ENCODE peak calls at places on chromosomes 11 and 22, in seven cellular contexts. S, C, P, U, K, B and D are unnamed samples.

GRCh38 chr22:39142088-39142667 is 10.3 kb downstream of the CBX7 start:
- DNase-seq in K (no peak), C (no peak), U (no peak), B (no peak), S (no peak), P (no peak), D (no peak)

GRCh38 chr22:19820880-19821522 is 33.7 kb downstream of the GNB1L start:
- DNase-seq in S (no peak), P (no peak), K (no peak), B (no peak), U (no peak), C (no peak), D (no peak)

GRCh38 chr11:19812710-19813109 is 100.1 kb downstream of the NAV2 start:
- DNase-seq in P (no peak), B (no peak), U (no peak), S (no peak), C (no peak), K (no peak), D (no peak)

GRCh38 chr11:13891911-13892310 is 70.6 kb upstream of the SPON1 start:
- DNase-seq in U (peak), K (no peak), S (no peak), C (no peak), P (no peak), B (no peak), D (no peak)

GRCh38 chr22:29202231-29203192 is 3.2 kb upstream of the EMID1 start:
- DNase-seq in K (no peak), B (peak), U (peak), P (peak), S (peak), C (no peak), D (no peak)

GRCh38 chr11:112694244-112694643 is 267.0 kb upstream of the NCAM1 start:
- DNase-seq in B (no peak), P (no peak), S (no peak), C (no peak), K (no peak), U (no peak), D (no peak)

GRCh38 chr11:134120143-134120850 is 51.4 kb downstream of the JAM3 start:
- DNase-seq in K (no peak), S (no peak), C (no peak), B (no peak), P (no peak), U (no peak), D (no peak)

GRCh38 chr11:77384584-77384983 is 83.1 kb upstream of the GDPD4 start:
- DNase-seq in K (no peak), B (no peak), U (no peak), S (no peak), P (no peak), C (no peak), D (no peak)

GRCh38 chr22:27405672-27406388 is 395.7 kb downstream of the MN1 start:
- DNase-seq in C (peak), S (peak), U (peak), P (peak), B (no peak), K (peak), D (peak)

GRCh38 chr22:31272522-31273446 is 19.5 kb downstream of the PIK3IP1 start:
- DNase-seq in K (no peak), C (peak), U (peak), P (peak), S (peak), B (no peak), D (peak)

GRCh38 chr11:72338741-72339140 is 94.8 kb upstream of the PHOX2A start:
- DNase-seq in U (no peak), S (no peak), C (no peak), P (no peak), B (no peak), K (no peak), D (no peak)

GRCh38 chr11:122717264-122717867 is 61.8 kb downstream of the UBASH3B start:
- DNase-seq in B (peak), U (no peak), K (no peak), S (no peak), P (no peak), C (no peak), D (no peak)

GRCh38 chr11:30960387-30960992 is 374.3 kb upstream of the MPPED2 start:
- DNase-seq in S (no peak), P (peak), K (no peak), U (no peak), C (peak), B (no peak), D (peak)

GRCh38 chr22:37485714-37486223 is 415 bp downstream of the MFNG start:
- DNase-seq in U (no peak), C (no peak), B (no peak), K (no peak), S (no peak), P (no peak), D (no peak)

GRCh38 chr22:47582067-47582466 is 819.6 kb downstream of the TBC1D22A start:
- DNase-seq in S (no peak), K (no peak), P (no peak), U (no peak), B (no peak), C (no peak), D (no peak)

GRCh38 chr11:123590296-123590912 is 64.0 kb downstream of the SCN3B start:
- DNase-seq in U (no peak), S (no peak), P (peak), C (no peak), B (no peak), K (no peak), D (peak)

GRCh38 chr11:22878039-22878438 is 17.8 kb upstream of the CCDC179 start:
- DNase-seq in S (no peak), P (no peak), K (no peak), U (no peak), C (no peak), B (no peak), D (no peak)

GRCh38 chr11:119432484-119433368 is 9.8 kb upstream of the THY1 start:
- DNase-seq in S (no peak), K (no peak), P (no peak), C (no peak), B (no peak), U (no peak), D (no peak)

GRCh38 chr11:134118016-134118415 is 49.1 kb downstream of the JAM3 start:
- DNase-seq in S (no peak), B (no peak), K (no peak), C (no peak), U (no peak), P (no peak), D (no peak)

GRCh38 chr22:48576333-48577013 is 1251.2 kb downstream of the BRD1 start:
- DNase-seq in B (no peak), P (no peak), C (no peak), S (peak), K (no peak), U (no peak), D (no peak)

GRCh38 chr11:2791139-2791520 is 91.3 kb upstream of the KCNQ1OT1 start:
- DNase-seq in B (no peak), S (peak), C (no peak), P (no peak), U (no peak), K (no peak), D (no peak)

GRCh38 chr11:73034777-73035176 is 107.3 kb downstream of the FCHSD2 start:
- DNase-seq in S (no peak), U (no peak), K (no peak), C (no peak), B (no peak), P (no peak), D (no peak)

GRCh38 chr11:62122076-62122475 is 1.7 kb upstream of the INCENP start:
- DNase-seq in P (peak), C (no peak), U (peak), S (peak), K (no peak), B (no peak), D (peak)

GRCh38 chr11:100777118-100777517 is 90.0 kb downstream of the ARHGAP42 start:
- DNase-seq in U (no peak), B (no peak), K (no peak), P (peak), C (no peak), S (no peak), D (peak)

GRCh38 chr11:44702897-44703296 is 23.9 kb upstream of the TSPAN18 start:
- DNase-seq in P (no peak), B (no peak), K (no peak), U (no peak), C (no peak), S (no peak), D (no peak)
- TF ChIP-seq SP1 in P (no peak), B (no peak), K (no peak), U (no peak), C (no peak), S (no peak), D (no peak)

GRCh38 chr11:35047179-35047578 is 91.8 kb upstream of the CD44 start:
- DNase-seq in P (no peak), K (no peak), U (no peak), S (no peak), B (no peak), C (no peak), D (no peak)

GRCh38 chr11:35046606-35047005 is 92.4 kb upstream of the CD44 start:
- DNase-seq in B (no peak), U (no peak), C (no peak), S (no peak), P (no peak), K (no peak), D (no peak)

GRCh38 chr11:35049906-35050531 is 89.0 kb upstream of the CD44 start:
- DNase-seq in K (no peak), B (peak), C (no peak), U (no peak), P (no peak), S (no peak), D (no peak)

GRCh38 chr11:35045219-35045819 is 93.7 kb upstream of the CD44 start:
- DNase-seq in P (peak), B (no peak), S (no peak), K (no peak), U (no peak), C (no peak), D (no peak)

DNA sequence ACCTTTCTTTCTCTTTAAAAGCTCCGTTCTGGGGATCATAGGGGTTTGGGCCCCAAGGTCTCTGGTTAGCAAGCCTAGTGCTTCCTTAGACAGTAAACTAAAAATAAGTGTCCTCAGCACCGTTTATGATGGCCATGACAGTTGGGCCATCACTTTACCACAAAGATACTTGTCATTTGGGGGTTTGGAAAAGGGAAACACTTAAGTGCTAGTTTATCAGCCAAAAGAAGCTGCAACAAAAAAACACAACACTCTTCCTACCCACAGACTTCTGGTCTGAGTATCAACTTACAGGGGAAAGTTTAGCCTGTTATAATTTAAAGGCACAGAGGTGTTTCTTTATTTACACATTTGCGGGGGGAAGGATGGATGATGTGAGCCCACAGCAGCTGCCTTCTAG is 88.4 kb upstream of the CD44 start:
- DNase-seq in B (no peak), U (no peak), P (no peak), K (no peak), S (no peak), C (no peak), D (no peak)
- TF ChIP-seq SP1 in B (no peak), U (no peak), P (no peak), K (no peak), S (no peak), C (no peak), D (no peak)

DNA sequence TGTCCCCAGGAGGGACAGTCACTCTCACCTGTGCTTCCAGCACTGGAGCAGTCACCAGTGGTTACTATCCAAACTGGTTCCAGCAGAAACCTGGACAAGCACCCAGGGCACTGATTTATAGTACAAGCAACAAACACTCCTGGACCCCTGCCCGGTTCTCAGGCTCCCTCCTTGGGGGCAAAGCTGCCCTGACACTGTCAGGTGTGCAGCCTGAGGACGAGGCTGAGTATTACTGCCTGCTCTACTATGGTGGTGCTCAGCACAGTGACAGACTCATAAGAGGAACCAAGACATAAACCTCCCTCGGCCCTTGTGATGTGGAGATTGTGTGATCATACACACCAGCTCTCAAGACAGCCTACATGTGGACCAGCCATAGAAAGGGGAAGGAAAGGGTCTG is 113.3 kb downstream of the ZNF280B start:
- DNase-seq in B (no peak), K (no peak), U (no peak), C (no peak), P (no peak), S (no peak), D (no peak)
- TF ChIP-seq SP1 in B (no peak), K (no peak), U (no peak), C (no peak), P (no peak), S (no peak), D (no peak)

DNA sequence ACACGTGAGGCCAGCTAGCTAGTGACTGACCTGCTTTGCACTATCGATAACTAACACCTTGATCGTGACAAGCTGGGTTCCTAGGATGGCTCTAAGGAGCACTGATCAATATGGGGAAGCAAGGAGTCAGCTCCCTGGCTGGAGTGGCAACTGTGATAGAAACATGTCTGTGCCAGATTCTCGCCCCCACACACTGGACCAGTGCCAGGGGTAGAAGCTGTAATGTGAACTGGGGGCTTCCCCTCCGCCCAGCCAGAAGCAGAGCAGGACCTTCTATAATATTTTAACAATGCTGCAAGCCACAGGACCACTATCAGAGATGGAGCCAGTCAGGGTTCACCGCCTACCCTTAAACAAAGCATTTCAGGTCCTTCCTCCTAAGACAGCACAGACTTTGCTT is 96.5 kb downstream of the DSCAML1 start:
- DNase-seq in K (no peak), C (no peak), B (no peak), U (no peak), S (no peak), P (no peak), D (no peak)
- TF ChIP-seq SP1 in K (no peak), C (no peak), B (no peak), U (no peak), S (no peak), P (no peak), D (no peak)

GRCh38 chr11:45900916-45901617 is 6.0 kb downstream of the FREY1 start:
- DNase-seq in C (no peak), B (no peak), U (no peak), P (no peak), S (no peak), K (no peak), D (no peak)
- TF ChIP-seq SP1 in C (no peak), B (no peak), U (no peak), P (no peak), S (no peak), K (no peak), D (no peak)